ENCODE peak calls at places on chromosomes 11 and 22, in four cellular contexts. T is tibial nerve, R is heart left ventricle, I is colonic mucosa. L is an unnamed sample.

GRCh38 chr11:75245356-75246005 is 4.9 kb downstream of the TPBGL start:
- DNase-seq in I (no peak), T (no peak), R (no peak), L (no peak)

GRCh38 chr22:46484861-46485595 is 52.4 kb downstream of the CELSR1 start:
- DNase-seq in R (no peak), I (no peak), T (no peak), L (no peak)

GRCh38 chr11:64834031-64834722 is 10.3 kb downstream of the CDC42BPG start:
- DNase-seq in R (no peak), T (no peak), I (no peak), L (no peak)

GRCh38 chr11:110989734-110990133 is 255.8 kb upstream of the POU2AF2 start:
- DNase-seq in T (no peak), I (no peak), R (no peak), L (no peak)

GRCh38 chr22:36395922-36396321 is 8.2 kb upstream of the MYH9 start:
- DNase-seq in T (no peak), I (no peak), R (no peak), L (no peak)

GRCh38 chr22:49963647-49964026 is 3.1 kb downstream of the PIM3 start:
- DNase-seq in T (peak; percentile 13), R (peak; percentile 29), I (peak; percentile 70), L (no peak)

GRCh38 chr22:39665229-39665628 is 94.7 kb downstream of the CACNA1I start:
- DNase-seq in T (no peak), R (no peak), I (no peak), L (no peak)

GRCh38 chr11:79119491-79120284 is 321.1 kb downstream of the TENM4 start:
- DNase-seq in I (no peak), T (no peak), R (no peak), L (no peak)

GRCh38 chr11:126361400-126361799 is 5.9 kb downstream of the ST3GAL4 start:
- DNase-seq in I (no peak), T (no peak), R (peak; percentile 24), L (no peak)

GRCh38 chr11:20013346-20014066 is 146.8 kb downstream of the DBX1 start:
- DNase-seq in R (peak; percentile 53), T (no peak), I (no peak), L (no peak)

GRCh38 chr11:25775608-25776007 is 556.3 kb upstream of the ANO3 start:
- DNase-seq in R (no peak), I (no peak), T (no peak), L (no peak)

GRCh38 chr11:86687083-86687799 is 14.8 kb upstream of the ME3 start:
- DNase-seq in I (no peak), T (no peak), R (no peak), L (no peak)

GRCh38 chr11:73576226-73576625 is 21.7 kb downstream of the FAM168A start:
- DNase-seq in I (no peak), T (no peak), R (no peak), L (no peak)

GRCh38 chr11:3613998-3614741 is 27.6 kb downstream of the ART5 start:
- DNase-seq in I (no peak), T (no peak), R (no peak), L (no peak)
- H3K27ac ChIP-seq in I (no peak overlapping the region), T (no peak overlapping the region), R (no peak overlapping the region), L (no peak overlapping the region)

DNA sequence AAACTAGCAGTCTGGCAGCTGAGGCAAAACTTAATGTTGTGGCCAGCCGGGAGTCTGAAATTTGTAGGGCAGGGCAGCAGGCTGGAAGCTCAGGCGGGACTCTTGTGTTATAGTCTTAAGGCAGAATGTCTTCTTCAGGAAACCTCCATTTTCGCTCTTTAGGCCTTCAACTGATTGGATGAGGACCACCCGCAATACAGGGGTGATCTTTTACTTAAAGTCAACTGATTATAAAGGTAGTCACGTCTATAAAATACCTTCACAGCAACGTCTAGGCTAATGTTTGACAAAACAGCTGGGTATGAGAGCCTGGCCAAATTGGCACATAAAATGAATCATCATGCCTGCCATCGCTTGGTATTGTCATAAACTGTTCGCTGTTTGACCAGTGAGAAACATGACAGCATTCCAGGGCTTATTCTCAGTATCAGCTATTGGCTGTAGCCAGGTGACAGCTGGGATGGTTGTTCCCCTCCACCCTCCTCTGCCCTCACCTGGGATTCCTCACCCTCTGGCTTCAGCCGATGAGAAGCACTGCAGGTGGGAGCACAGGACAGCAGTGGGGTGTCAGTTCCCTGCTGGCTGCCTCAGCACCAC is 6.6 kb upstream of the POU2F3 start:
- DNase-seq in T (no peak), R (no peak), I (no peak), L (no peak)
- H3K27ac ChIP-seq in T (no peak overlapping the region), R (no peak overlapping the region), I (no peak overlapping the region), L (no peak overlapping the region)

DNA sequence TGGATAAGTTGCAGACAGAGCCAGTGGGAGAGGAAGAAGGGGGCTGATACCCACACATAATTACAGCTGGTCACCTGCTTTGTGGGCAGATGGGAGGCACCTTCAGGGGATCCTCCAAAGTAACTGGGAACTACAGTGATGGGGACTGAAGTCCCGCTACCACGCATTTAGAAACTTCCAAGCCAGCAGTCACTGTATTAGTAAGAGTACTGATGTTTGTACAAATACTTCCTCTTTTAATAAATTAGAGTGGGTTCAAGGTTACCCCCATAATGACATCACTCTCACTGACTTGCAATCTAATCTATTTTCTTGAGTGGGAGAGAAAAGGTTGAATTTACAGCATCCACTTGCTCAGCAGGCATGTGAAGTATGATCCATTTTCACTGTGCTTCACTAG is 72.1 kb upstream of the TIMP3 start:
- DNase-seq in R (no peak), T (no peak), I (no peak), L (no peak)
- H3K27ac ChIP-seq in R (no peak overlapping the region), T (no peak overlapping the region), I (no peak overlapping the region), L (no peak overlapping the region)

DNA sequence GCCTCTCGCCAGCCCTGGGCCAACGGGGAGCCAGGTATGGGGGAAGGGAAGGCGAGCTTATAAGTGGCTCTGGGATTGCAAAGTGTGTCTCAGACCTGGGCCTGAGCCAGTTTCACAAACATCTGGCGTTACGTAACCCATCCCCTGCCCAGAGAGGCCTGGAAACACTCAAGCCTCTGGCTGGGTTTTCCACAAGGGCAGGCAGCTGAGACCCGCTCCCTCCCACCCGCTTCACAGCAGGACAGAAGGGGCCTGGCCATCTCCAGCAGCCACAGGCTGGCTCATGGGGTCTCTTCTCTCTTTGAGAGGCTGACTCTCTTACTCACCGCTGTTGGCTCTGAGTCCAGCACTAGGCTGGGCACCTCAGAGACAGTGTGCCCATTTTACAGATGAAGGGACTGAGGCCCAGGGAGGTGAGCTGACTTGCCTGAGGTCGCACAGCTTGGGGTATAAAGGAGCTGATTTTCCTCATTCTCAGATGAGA is 44.5 kb downstream of the TRIOBP start:
- DNase-seq in T (peak; percentile 86), I (peak; percentile 72), R (peak; percentile 90), L (no peak)
- H3K27ac ChIP-seq in T (peak overlapping the region; percentile 35), I (peak overlapping the region; percentile 8), R (peak overlapping the region; percentile 42), L (no peak overlapping the region)

GRCh38 chr22:41000941-41001721 is 50.0 kb downstream of the RBX1 start:
- DNase-seq in T (no peak), R (no peak), I (no peak), L (no peak)
- H3K27ac ChIP-seq in T (no peak overlapping the region), R (no peak overlapping the region), I (no peak overlapping the region), L (no peak overlapping the region)

DNA sequence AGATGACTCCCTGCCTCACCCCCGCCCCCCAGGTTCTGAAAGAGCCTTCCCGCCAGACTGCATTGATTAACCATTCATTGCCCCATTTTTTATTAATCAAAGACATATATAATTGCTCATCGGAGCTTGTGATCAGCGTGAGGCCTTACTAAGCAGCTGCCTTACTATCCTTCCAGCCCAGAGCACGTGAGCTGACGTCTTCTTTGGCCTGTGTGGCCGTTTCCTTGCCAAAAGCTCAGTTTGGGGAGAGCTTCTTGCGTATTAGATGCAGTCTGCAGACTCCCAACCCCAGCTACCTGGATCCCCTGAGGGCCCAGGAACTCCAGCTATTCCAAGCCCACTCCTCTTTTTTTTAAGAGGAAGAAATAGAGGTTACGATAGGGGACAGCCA is 766 bp upstream of the SLC43A3 start:
- DNase-seq in I (peak; percentile 56), R (peak; percentile 83), T (peak; percentile 87), L (no peak)
- H3K27ac ChIP-seq in I (peak overlapping the region; percentile 73), R (peak overlapping the region; percentile 93), T (peak overlapping the region; percentile 87), L (no peak overlapping the region)

GRCh38 chr22:29917052-29917902 is 34.3 kb downstream of the MTMR3 start:
- DNase-seq in T (no peak), I (no peak), R (peak; percentile 39), L (no peak)
- H3K27ac ChIP-seq in T (no peak overlapping the region), I (no peak overlapping the region), R (no peak overlapping the region), L (no peak overlapping the region)

GRCh38 chr11:61927501-61927900 is 10.1 kb upstream of the RAB3IL1 start:
- DNase-seq in T (no peak), R (no peak), I (no peak), L (no peak)
- H3K27ac ChIP-seq in T (no peak overlapping the region), R (no peak overlapping the region), I (no peak overlapping the region), L (no peak overlapping the region)

DNA sequence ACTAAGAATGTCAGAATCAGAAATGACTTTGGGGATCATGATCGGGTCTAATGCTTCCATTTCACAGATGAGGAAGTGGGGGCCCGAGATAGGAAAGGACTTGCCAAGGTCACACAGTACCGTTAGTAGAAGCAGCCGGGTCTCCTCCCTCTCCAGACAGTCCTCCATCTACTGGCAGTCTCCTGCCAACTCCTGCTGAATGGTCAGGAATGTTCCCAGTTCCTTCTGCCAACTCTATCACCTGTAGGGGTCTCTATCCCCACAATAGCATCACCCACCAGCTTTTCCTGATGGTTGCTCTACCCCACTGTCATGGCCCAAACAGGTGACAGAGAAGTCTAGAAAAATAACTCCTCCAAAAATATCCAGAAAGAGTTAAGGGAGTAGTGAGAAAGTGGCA is 23.9 kb upstream of the CCDC86 start:
- DNase-seq in R (no peak), T (no peak), I (no peak), L (no peak)
- H3K27ac ChIP-seq in R (no peak overlapping the region), T (no peak overlapping the region), I (no peak overlapping the region), L (no peak overlapping the region)

L was measured in CD8-positive, alpha-beta T cell.